ENCODE peak calls at places on chromosomes 1 and 21, in nine cellular contexts. One of them, this sample, is unnamed.

GRCh38 chr1:169115891-169116585 is 9.5 kb downstream of the ATP1B1 start:
- DNase-seq in SK-MEL-5: no peak
- DNase-seq in NCI-H1436: no peak
- DNase-seq in effector CD4-positive, alpha-beta T cell: no peak
- DNase-seq in neural crest cell: no peak
- DNase-seq in HuH-7: peak; percentile 67
- DNase-seq in CD8-positive, alpha-beta T cell: no peak
- DNase-seq in cardiac fibroblast: no peak
- DNase-seq in endothelial cell: no peak
- DNase-seq in this sample: no peak

GRCh38 chr21:46564391-46564790 is 40.5 kb downstream of the S100B start:
- DNase-seq in SK-MEL-5: no peak
- DNase-seq in NCI-H1436: peak; percentile 35
- DNase-seq in effector CD4-positive, alpha-beta T cell: no peak
- DNase-seq in neural crest cell: no peak
- DNase-seq in HuH-7: no peak
- DNase-seq in CD8-positive, alpha-beta T cell: no peak
- DNase-seq in cardiac fibroblast: no peak
- DNase-seq in endothelial cell: no peak
- DNase-seq in this sample: no peak

GRCh38 chr1:236282159-236282716 is 480 bp upstream of the ERO1B start:
- DNase-seq in SK-MEL-5: no peak
- DNase-seq in NCI-H1436: no peak
- DNase-seq in effector CD4-positive, alpha-beta T cell: peak; percentile 45
- DNase-seq in neural crest cell: no peak
- DNase-seq in HuH-7: no peak
- DNase-seq in CD8-positive, alpha-beta T cell: peak; percentile 32
- DNase-seq in cardiac fibroblast: no peak
- DNase-seq in endothelial cell: no peak
- DNase-seq in this sample: no peak

GRCh38 chr1:205711105-205712048 is 31.1 kb upstream of the SLC45A3 start:
- DNase-seq in SK-MEL-5: peak; percentile 86
- DNase-seq in NCI-H1436: peak; percentile 88
- DNase-seq in effector CD4-positive, alpha-beta T cell: peak; percentile 66
- DNase-seq in neural crest cell: peak; percentile 71
- DNase-seq in HuH-7: peak; percentile 60
- DNase-seq in CD8-positive, alpha-beta T cell: peak; percentile 39
- DNase-seq in cardiac fibroblast: peak; percentile 88
- DNase-seq in endothelial cell: peak; percentile 73
- DNase-seq in this sample: no peak

GRCh38 chr21:46121286-46122221 is 23.6 kb downstream of the COL6A2 start:
- DNase-seq in SK-MEL-5: no peak
- DNase-seq in NCI-H1436: no peak
- DNase-seq in effector CD4-positive, alpha-beta T cell: no peak
- DNase-seq in neural crest cell: no peak
- DNase-seq in HuH-7: no peak
- DNase-seq in CD8-positive, alpha-beta T cell: no peak
- DNase-seq in cardiac fibroblast: no peak
- DNase-seq in endothelial cell: peak; percentile 2
- DNase-seq in this sample: no peak

GRCh38 chr21:46425566-46425965 is 33.1 kb upstream of the DIP2A start:
- DNase-seq in SK-MEL-5: no peak
- DNase-seq in NCI-H1436: no peak
- DNase-seq in effector CD4-positive, alpha-beta T cell: no peak
- DNase-seq in neural crest cell: no peak
- DNase-seq in HuH-7: no peak
- DNase-seq in CD8-positive, alpha-beta T cell: peak; percentile 63
- DNase-seq in cardiac fibroblast: no peak
- DNase-seq in endothelial cell: no peak
- DNase-seq in this sample: no peak

GRCh38 chr1:101238041-101238515 is 1.3 kb downstream of the S1PR1 start:
- DNase-seq in SK-MEL-5: no peak
- DNase-seq in NCI-H1436: no peak
- DNase-seq in effector CD4-positive, alpha-beta T cell: peak; percentile 31
- DNase-seq in neural crest cell: no peak
- DNase-seq in HuH-7: no peak
- DNase-seq in CD8-positive, alpha-beta T cell: peak; percentile 53
- DNase-seq in cardiac fibroblast: no peak
- DNase-seq in endothelial cell: no peak
- DNase-seq in this sample: no peak

GRCh38 chr1:51569284-51570062 is 47.4 kb upstream of the OSBPL9 start:
- DNase-seq in SK-MEL-5: peak; percentile 50
- DNase-seq in NCI-H1436: no peak
- DNase-seq in effector CD4-positive, alpha-beta T cell: peak; percentile 15
- DNase-seq in neural crest cell: no peak
- DNase-seq in HuH-7: no peak
- DNase-seq in CD8-positive, alpha-beta T cell: no peak
- DNase-seq in cardiac fibroblast: peak; percentile 51
- DNase-seq in endothelial cell: no peak
- DNase-seq in this sample: peak; percentile 8

GRCh38 chr1:116377564-116378529 is 4.8 kb downstream of the ATP1A1 start:
- DNase-seq in SK-MEL-5: peak; percentile 59
- DNase-seq in NCI-H1436: no peak
- DNase-seq in effector CD4-positive, alpha-beta T cell: peak; percentile 35
- DNase-seq in neural crest cell: no peak
- DNase-seq in HuH-7: no peak
- DNase-seq in CD8-positive, alpha-beta T cell: peak; percentile 6
- DNase-seq in cardiac fibroblast: peak; percentile 94
- DNase-seq in endothelial cell: no peak
- DNase-seq in this sample: peak; percentile 41

GRCh38 chr1:46547481-46548383 is 3.7 kb downstream of the KNCN start:
- DNase-seq in SK-MEL-5: peak; percentile 80
- DNase-seq in NCI-H1436: peak; percentile 29
- DNase-seq in effector CD4-positive, alpha-beta T cell: no peak
- DNase-seq in neural crest cell: no peak
- DNase-seq in HuH-7: peak; percentile 71
- DNase-seq in CD8-positive, alpha-beta T cell: no peak
- DNase-seq in cardiac fibroblast: peak; percentile 72
- DNase-seq in endothelial cell: no peak
- DNase-seq in this sample: no peak

This sample was measured in DMS79.